ENCODE peak calls at places on chromosome 6, in eight cellular contexts. T, N, I, L, W, X, K and J are unnamed samples.

GRCh38 chr6:70857387-70858077 is 99.3 kb downstream of the B3GAT2 start:
- DNase-seq in I (peak; percentile 88), X (peak; percentile 26), L (no peak), W (no peak), K (no peak), N (no peak), T (no peak), J (no peak)

GRCh38 chr6:119467478-119468081 is 118.0 kb upstream of the MAN1A1 start:
- DNase-seq in N (no peak), W (no peak), I (no peak), K (no peak), L (no peak), X (no peak), T (no peak), J (no peak)

GRCh38 chr6:66328181-66328580 is 621.2 kb upstream of the EYS start:
- DNase-seq in L (no peak), T (no peak), N (no peak), X (no peak), K (no peak), W (no peak), I (no peak), J (no peak)

GRCh38 chr6:107735906-107736635 is 88.0 kb downstream of the SCML4 start:
- DNase-seq in I (peak; percentile 19), K (no peak), X (no peak), T (no peak), W (no peak), N (no peak), L (no peak), J (no peak)

GRCh38 chr6:25089442-25089841 is 153.7 kb upstream of the RIPOR2 start:
- DNase-seq in X (no peak), K (no peak), N (no peak), W (no peak), L (no peak), I (no peak), T (no peak), J (peak; percentile 76)

GRCh38 chr6:108616973-108617372 is 56.3 kb downstream of the FOXO3 start:
- DNase-seq in N (no peak), T (no peak), K (no peak), W (no peak), X (no peak), L (no peak), I (no peak), J (no peak)

GRCh38 chr6:164185342-164185920 is 770.9 kb downstream of the QKI start:
- DNase-seq in L (no peak), X (no peak), W (no peak), T (peak; percentile 30), N (no peak), I (no peak), K (no peak), J (no peak)

GRCh38 chr6:76876922-76877553 is 586.3 kb downstream of the HTR1B start:
- DNase-seq in T (peak; percentile 92), L (no peak), N (peak; percentile 85), K (no peak), X (no peak), W (no peak), I (peak; percentile 24), J (peak; percentile 37)

GRCh38 chr6:38658768-38659167 is 19.0 kb upstream of the BTBD9 start:
- DNase-seq in N (no peak), W (no peak), L (no peak), X (no peak), T (no peak), K (no peak), I (no peak), J (no peak)

GRCh38 chr6:32865724-32866443 is 11.9 kb downstream of the PSMB9 start:
- DNase-seq in W (no peak), I (no peak), X (no peak), T (no peak), L (no peak), K (no peak), N (no peak), J (no peak)